ENCODE peak calls at places on chromosomes 7 and 10, in six cellular contexts. One of them, this sample, is unnamed.

GRCh38 chr7:134552105-134552504 is 3.2 kb downstream of the AKR1B15 start:
- DNase-seq in Caco-2: no peak
- DNase-seq in stimulated activated CD4-positive, alpha-beta T cell treated with anti-CD3 and anti-CD28 coated beads, Interleukin-2, amount 100 ng/mL, for 48 hours: no peak
- DNase-seq in neural progenitor cell: peak
- DNase-seq in NCI-H2171: no peak
- DNase-seq in NCI-H1092 treated with DMSO at 0.1 percent for 48 hours: peak
- DNase-seq in this sample: peak

GRCh38 chr7:12923971-12924370 is 236.5 kb downstream of the ARL4A start:
- DNase-seq in stimulated activated CD4-positive, alpha-beta T cell treated with anti-CD3 and anti-CD28 coated beads, Interleukin-2, amount 100 ng/mL, for 48 hours: no peak
- DNase-seq in NCI-H2171: no peak
- DNase-seq in NCI-H1092 treated with DMSO at 0.1 percent for 48 hours: no peak
- DNase-seq in Caco-2: no peak
- DNase-seq in neural progenitor cell: no peak
- DNase-seq in this sample: no peak

GRCh38 chr7:134995239-134996096 is 9.2 kb downstream of the AGBL3 start:
- DNase-seq in NCI-H2171: no peak
- DNase-seq in NCI-H1092 treated with DMSO at 0.1 percent for 48 hours: no peak
- DNase-seq in neural progenitor cell: no peak
- DNase-seq in Caco-2: no peak
- DNase-seq in stimulated activated CD4-positive, alpha-beta T cell treated with anti-CD3 and anti-CD28 coated beads, Interleukin-2, amount 100 ng/mL, for 48 hours: no peak
- DNase-seq in this sample: no peak

GRCh38 chr7:84507529-84507928 is 312.9 kb upstream of the SEMA3A start:
- DNase-seq in NCI-H2171: no peak
- DNase-seq in NCI-H1092 treated with DMSO at 0.1 percent for 48 hours: no peak
- DNase-seq in neural progenitor cell: no peak
- DNase-seq in Caco-2: no peak
- DNase-seq in stimulated activated CD4-positive, alpha-beta T cell treated with anti-CD3 and anti-CD28 coated beads, Interleukin-2, amount 100 ng/mL, for 48 hours: no peak
- DNase-seq in this sample: no peak

GRCh38 chr10:86958831-86959736 is 685 bp downstream of the SNCG start:
- DNase-seq in neural progenitor cell: no peak
- DNase-seq in NCI-H1092 treated with DMSO at 0.1 percent for 48 hours: no peak
- DNase-seq in stimulated activated CD4-positive, alpha-beta T cell treated with anti-CD3 and anti-CD28 coated beads, Interleukin-2, amount 100 ng/mL, for 48 hours: no peak
- DNase-seq in NCI-H2171: no peak
- DNase-seq in Caco-2: peak
- DNase-seq in this sample: peak

GRCh38 chr7:5278781-5279180 is 4.0 kb upstream of the SLC29A4 start:
- DNase-seq in Caco-2: no peak
- DNase-seq in neural progenitor cell: no peak
- DNase-seq in stimulated activated CD4-positive, alpha-beta T cell treated with anti-CD3 and anti-CD28 coated beads, Interleukin-2, amount 100 ng/mL, for 48 hours: no peak
- DNase-seq in NCI-H2171: no peak
- DNase-seq in NCI-H1092 treated with DMSO at 0.1 percent for 48 hours: no peak
- DNase-seq in this sample: no peak

GRCh38 chr7:142496545-142496991 is 238.7 kb upstream of the PRSS58 start:
- DNase-seq in NCI-H1092 treated with DMSO at 0.1 percent for 48 hours: no peak
- DNase-seq in NCI-H2171: peak
- DNase-seq in neural progenitor cell: peak
- DNase-seq in Caco-2: peak
- DNase-seq in stimulated activated CD4-positive, alpha-beta T cell treated with anti-CD3 and anti-CD28 coated beads, Interleukin-2, amount 100 ng/mL, for 48 hours: no peak
- DNase-seq in this sample: peak

GRCh38 chr7:89027781-89028180 is 232.2 kb upstream of the TEX47 start:
- DNase-seq in Caco-2: peak
- DNase-seq in NCI-H1092 treated with DMSO at 0.1 percent for 48 hours: no peak
- DNase-seq in stimulated activated CD4-positive, alpha-beta T cell treated with anti-CD3 and anti-CD28 coated beads, Interleukin-2, amount 100 ng/mL, for 48 hours: no peak
- DNase-seq in neural progenitor cell: no peak
- DNase-seq in NCI-H2171: no peak
- DNase-seq in this sample: no peak

GRCh38 chr10:46268076-46268881 is 18.5 kb upstream of the ANTXRL start:
- DNase-seq in NCI-H2171: no peak
- DNase-seq in stimulated activated CD4-positive, alpha-beta T cell treated with anti-CD3 and anti-CD28 coated beads, Interleukin-2, amount 100 ng/mL, for 48 hours: no peak
- DNase-seq in NCI-H1092 treated with DMSO at 0.1 percent for 48 hours: no peak
- DNase-seq in neural progenitor cell: no peak
- DNase-seq in Caco-2: no peak
- DNase-seq in this sample: no peak

GRCh38 chr10:79407811-79408795 is 37.3 kb downstream of the ZCCHC24 start:
- DNase-seq in NCI-H2171: no peak
- DNase-seq in stimulated activated CD4-positive, alpha-beta T cell treated with anti-CD3 and anti-CD28 coated beads, Interleukin-2, amount 100 ng/mL, for 48 hours: no peak
- DNase-seq in Caco-2: no peak
- DNase-seq in NCI-H1092 treated with DMSO at 0.1 percent for 48 hours: peak
- DNase-seq in neural progenitor cell: no peak
- DNase-seq in this sample: no peak

GRCh38 chr10:100881552-100882250 is 31.1 kb upstream of the SLF2 start:
- DNase-seq in NCI-H2171: no peak
- DNase-seq in Caco-2: no peak
- DNase-seq in stimulated activated CD4-positive, alpha-beta T cell treated with anti-CD3 and anti-CD28 coated beads, Interleukin-2, amount 100 ng/mL, for 48 hours: no peak
- DNase-seq in neural progenitor cell: no peak
- DNase-seq in NCI-H1092 treated with DMSO at 0.1 percent for 48 hours: no peak
- DNase-seq in this sample: no peak

GRCh38 chr10:4352566-4352961 is 473.4 kb upstream of the AKR1E2 start:
- DNase-seq in NCI-H2171: no peak
- DNase-seq in Caco-2: no peak
- DNase-seq in NCI-H1092 treated with DMSO at 0.1 percent for 48 hours: no peak
- DNase-seq in neural progenitor cell: no peak
- DNase-seq in stimulated activated CD4-positive, alpha-beta T cell treated with anti-CD3 and anti-CD28 coated beads, Interleukin-2, amount 100 ng/mL, for 48 hours: no peak
- DNase-seq in this sample: no peak

GRCh38 chr7:134562136-134562535 is 13.2 kb downstream of the AKR1B15 start:
- DNase-seq in NCI-H2171: no peak
- DNase-seq in neural progenitor cell: no peak
- DNase-seq in stimulated activated CD4-positive, alpha-beta T cell treated with anti-CD3 and anti-CD28 coated beads, Interleukin-2, amount 100 ng/mL, for 48 hours: no peak
- DNase-seq in NCI-H1092 treated with DMSO at 0.1 percent for 48 hours: no peak
- DNase-seq in Caco-2: no peak
- DNase-seq in this sample: no peak

GRCh38 chr10:47063858-47064257 is 152.6 kb downstream of the PTPN20 start:
- DNase-seq in NCI-H2171: no peak
- DNase-seq in neural progenitor cell: no peak
- DNase-seq in stimulated activated CD4-positive, alpha-beta T cell treated with anti-CD3 and anti-CD28 coated beads, Interleukin-2, amount 100 ng/mL, for 48 hours: no peak
- DNase-seq in Caco-2: no peak
- DNase-seq in NCI-H1092 treated with DMSO at 0.1 percent for 48 hours: no peak
- DNase-seq in this sample: no peak

GRCh38 chr10:124671486-124672075 is 72.6 kb downstream of the FAM53B start:
- DNase-seq in Caco-2: peak
- DNase-seq in NCI-H1092 treated with DMSO at 0.1 percent for 48 hours: no peak
- DNase-seq in stimulated activated CD4-positive, alpha-beta T cell treated with anti-CD3 and anti-CD28 coated beads, Interleukin-2, amount 100 ng/mL, for 48 hours: no peak
- DNase-seq in NCI-H2171: no peak
- DNase-seq in neural progenitor cell: peak
- DNase-seq in this sample: peak

GRCh38 chr10:12712284-12712983 is 289.1 kb downstream of the CCDC3 start:
- DNase-seq in Caco-2: no peak
- DNase-seq in stimulated activated CD4-positive, alpha-beta T cell treated with anti-CD3 and anti-CD28 coated beads, Interleukin-2, amount 100 ng/mL, for 48 hours: no peak
- DNase-seq in neural progenitor cell: no peak
- DNase-seq in NCI-H1092 treated with DMSO at 0.1 percent for 48 hours: no peak
- DNase-seq in NCI-H2171: no peak
- DNase-seq in this sample: peak

GRCh38 chr10:110311357-110311949 is 6.7 kb upstream of the SMNDC1 start:
- DNase-seq in Caco-2: peak
- DNase-seq in NCI-H2171: peak
- DNase-seq in NCI-H1092 treated with DMSO at 0.1 percent for 48 hours: peak
- DNase-seq in neural progenitor cell: peak
- DNase-seq in stimulated activated CD4-positive, alpha-beta T cell treated with anti-CD3 and anti-CD28 coated beads, Interleukin-2, amount 100 ng/mL, for 48 hours: no peak
- DNase-seq in this sample: peak

GRCh38 chr10:60735244-60735643 is 43.0 kb upstream of the CDK1 start:
- DNase-seq in NCI-H2171: no peak
- DNase-seq in stimulated activated CD4-positive, alpha-beta T cell treated with anti-CD3 and anti-CD28 coated beads, Interleukin-2, amount 100 ng/mL, for 48 hours: no peak
- DNase-seq in NCI-H1092 treated with DMSO at 0.1 percent for 48 hours: no peak
- DNase-seq in neural progenitor cell: no peak
- DNase-seq in Caco-2: no peak
- DNase-seq in this sample: no peak

GRCh38 chr10:29783211-29783947 is 148.6 kb upstream of the SVIL start:
- DNase-seq in NCI-H1092 treated with DMSO at 0.1 percent for 48 hours: no peak
- DNase-seq in stimulated activated CD4-positive, alpha-beta T cell treated with anti-CD3 and anti-CD28 coated beads, Interleukin-2, amount 100 ng/mL, for 48 hours: no peak
- DNase-seq in NCI-H2171: no peak
- DNase-seq in Caco-2: no peak
- DNase-seq in neural progenitor cell: no peak
- DNase-seq in this sample: no peak

GRCh38 chr7:77482015-77482414 is 55.1 kb upstream of the PTPN12 start:
- DNase-seq in Caco-2: peak
- DNase-seq in NCI-H1092 treated with DMSO at 0.1 percent for 48 hours: no peak
- DNase-seq in stimulated activated CD4-positive, alpha-beta T cell treated with anti-CD3 and anti-CD28 coated beads, Interleukin-2, amount 100 ng/mL, for 48 hours: no peak
- DNase-seq in NCI-H2171: no peak
- DNase-seq in neural progenitor cell: no peak
- DNase-seq in this sample: no peak

GRCh38 chr7:40746841-40747556 is 612.2 kb downstream of the SUGCT start:
- DNase-seq in Caco-2: no peak
- DNase-seq in NCI-H1092 treated with DMSO at 0.1 percent for 48 hours: no peak
- DNase-seq in stimulated activated CD4-positive, alpha-beta T cell treated with anti-CD3 and anti-CD28 coated beads, Interleukin-2, amount 100 ng/mL, for 48 hours: no peak
- DNase-seq in neural progenitor cell: no peak
- DNase-seq in NCI-H2171: no peak
- DNase-seq in this sample: no peak

GRCh38 chr10:94963901-94964300 is 25.4 kb downstream of the CYP2C9 start:
- DNase-seq in NCI-H2171: no peak
- DNase-seq in Caco-2: peak
- DNase-seq in NCI-H1092 treated with DMSO at 0.1 percent for 48 hours: peak
- DNase-seq in neural progenitor cell: peak
- DNase-seq in stimulated activated CD4-positive, alpha-beta T cell treated with anti-CD3 and anti-CD28 coated beads, Interleukin-2, amount 100 ng/mL, for 48 hours: no peak
- DNase-seq in this sample: peak

GRCh38 chr7:143375298-143376034 is 5.7 kb upstream of the ZYX start:
- DNase-seq in NCI-H2171: no peak
- DNase-seq in Caco-2: no peak
- DNase-seq in stimulated activated CD4-positive, alpha-beta T cell treated with anti-CD3 and anti-CD28 coated beads, Interleukin-2, amount 100 ng/mL, for 48 hours: peak
- DNase-seq in neural progenitor cell: no peak
- DNase-seq in NCI-H1092 treated with DMSO at 0.1 percent for 48 hours: no peak
- DNase-seq in this sample: no peak

GRCh38 chr10:26981232-26981631 is 119.1 kb downstream of the ANKRD26 start:
- DNase-seq in NCI-H2171: no peak
- DNase-seq in neural progenitor cell: no peak
- DNase-seq in NCI-H1092 treated with DMSO at 0.1 percent for 48 hours: no peak
- DNase-seq in stimulated activated CD4-positive, alpha-beta T cell treated with anti-CD3 and anti-CD28 coated beads, Interleukin-2, amount 100 ng/mL, for 48 hours: no peak
- DNase-seq in Caco-2: no peak
- DNase-seq in this sample: no peak

GRCh38 chr10:821322-821721 is 110.2 kb downstream of the LARP4B start:
- DNase-seq in NCI-H1092 treated with DMSO at 0.1 percent for 48 hours: no peak
- DNase-seq in stimulated activated CD4-positive, alpha-beta T cell treated with anti-CD3 and anti-CD28 coated beads, Interleukin-2, amount 100 ng/mL, for 48 hours: no peak
- DNase-seq in neural progenitor cell: no peak
- DNase-seq in Caco-2: no peak
- DNase-seq in NCI-H2171: no peak
- DNase-seq in this sample: no peak

GRCh38 chr10:33279276-33279675 is 55.2 kb downstream of the NRP1 start:
- DNase-seq in neural progenitor cell: no peak
- DNase-seq in NCI-H2171: no peak
- DNase-seq in stimulated activated CD4-positive, alpha-beta T cell treated with anti-CD3 and anti-CD28 coated beads, Interleukin-2, amount 100 ng/mL, for 48 hours: no peak
- DNase-seq in NCI-H1092 treated with DMSO at 0.1 percent for 48 hours: no peak
- DNase-seq in Caco-2: no peak
- DNase-seq in this sample: no peak

GRCh38 chr7:1432411-1433082 is 26.7 kb downstream of the MICALL2 start:
- DNase-seq in neural progenitor cell: peak
- DNase-seq in NCI-H2171: peak
- DNase-seq in stimulated activated CD4-positive, alpha-beta T cell treated with anti-CD3 and anti-CD28 coated beads, Interleukin-2, amount 100 ng/mL, for 48 hours: peak
- DNase-seq in Caco-2: peak
- DNase-seq in NCI-H1092 treated with DMSO at 0.1 percent for 48 hours: peak
- DNase-seq in this sample: peak

GRCh38 chr10:61779950-61780659 is 117.4 kb downstream of the CABCOCO1 start:
- DNase-seq in stimulated activated CD4-positive, alpha-beta T cell treated with anti-CD3 and anti-CD28 coated beads, Interleukin-2, amount 100 ng/mL, for 48 hours: no peak
- DNase-seq in neural progenitor cell: no peak
- DNase-seq in NCI-H1092 treated with DMSO at 0.1 percent for 48 hours: no peak
- DNase-seq in NCI-H2171: no peak
- DNase-seq in Caco-2: peak
- DNase-seq in this sample: no peak

GRCh38 chr10:128322106-128322505 is 195.9 kb upstream of the MKI67 start:
- DNase-seq in NCI-H1092 treated with DMSO at 0.1 percent for 48 hours: no peak
- DNase-seq in stimulated activated CD4-positive, alpha-beta T cell treated with anti-CD3 and anti-CD28 coated beads, Interleukin-2, amount 100 ng/mL, for 48 hours: no peak
- DNase-seq in NCI-H2171: no peak
- DNase-seq in Caco-2: no peak
- DNase-seq in neural progenitor cell: no peak
- DNase-seq in this sample: no peak

GRCh38 chr10:103858360-103858759 is 3.0 kb upstream of the SH3PXD2A start:
- DNase-seq in neural progenitor cell: no peak
- DNase-seq in Caco-2: no peak
- DNase-seq in stimulated activated CD4-positive, alpha-beta T cell treated with anti-CD3 and anti-CD28 coated beads, Interleukin-2, amount 100 ng/mL, for 48 hours: no peak
- DNase-seq in NCI-H2171: no peak
- DNase-seq in NCI-H1092 treated with DMSO at 0.1 percent for 48 hours: no peak
- DNase-seq in this sample: no peak

GRCh38 chr10:6176691-6177231 is 26.0 kb upstream of the PFKFB3 start:
- DNase-seq in neural progenitor cell: no peak
- DNase-seq in NCI-H1092 treated with DMSO at 0.1 percent for 48 hours: no peak
- DNase-seq in NCI-H2171: no peak
- DNase-seq in stimulated activated CD4-positive, alpha-beta T cell treated with anti-CD3 and anti-CD28 coated beads, Interleukin-2, amount 100 ng/mL, for 48 hours: no peak
- DNase-seq in Caco-2: no peak
- DNase-seq in this sample: no peak

GRCh38 chr7:105664816-105665525 is 83.7 kb upstream of the EFCAB10 start:
- DNase-seq in NCI-H1092 treated with DMSO at 0.1 percent for 48 hours: peak
- DNase-seq in neural progenitor cell: peak
- DNase-seq in Caco-2: no peak
- DNase-seq in stimulated activated CD4-positive, alpha-beta T cell treated with anti-CD3 and anti-CD28 coated beads, Interleukin-2, amount 100 ng/mL, for 48 hours: no peak
- DNase-seq in NCI-H2171: peak
- DNase-seq in this sample: peak

GRCh38 chr10:47296941-47297340 is 3.1 kb upstream of the GDF10 start:
- DNase-seq in Caco-2: no peak
- DNase-seq in NCI-H1092 treated with DMSO at 0.1 percent for 48 hours: no peak
- DNase-seq in NCI-H2171: no peak
- DNase-seq in stimulated activated CD4-positive, alpha-beta T cell treated with anti-CD3 and anti-CD28 coated beads, Interleukin-2, amount 100 ng/mL, for 48 hours: no peak
- DNase-seq in neural progenitor cell: no peak
- DNase-seq in this sample: no peak

GRCh38 chr10:111335826-111336225 is 259.0 kb downstream of the ADRA2A start:
- DNase-seq in NCI-H1092 treated with DMSO at 0.1 percent for 48 hours: no peak
- DNase-seq in Caco-2: no peak
- DNase-seq in neural progenitor cell: no peak
- DNase-seq in stimulated activated CD4-positive, alpha-beta T cell treated with anti-CD3 and anti-CD28 coated beads, Interleukin-2, amount 100 ng/mL, for 48 hours: no peak
- DNase-seq in NCI-H2171: no peak
- DNase-seq in this sample: no peak

GRCh38 chr7:1859266-1860035 is 189.4 kb downstream of the ELFN1 start:
- DNase-seq in NCI-H2171: no peak
- DNase-seq in stimulated activated CD4-positive, alpha-beta T cell treated with anti-CD3 and anti-CD28 coated beads, Interleukin-2, amount 100 ng/mL, for 48 hours: no peak
- DNase-seq in neural progenitor cell: no peak
- DNase-seq in Caco-2: no peak
- DNase-seq in NCI-H1092 treated with DMSO at 0.1 percent for 48 hours: no peak
- DNase-seq in this sample: no peak

GRCh38 chr10:32982293-32982709 is 24.3 kb upstream of the ITGB1 start:
- DNase-seq in Caco-2: no peak
- DNase-seq in NCI-H2171: no peak
- DNase-seq in neural progenitor cell: no peak
- DNase-seq in stimulated activated CD4-positive, alpha-beta T cell treated with anti-CD3 and anti-CD28 coated beads, Interleukin-2, amount 100 ng/mL, for 48 hours: no peak
- DNase-seq in NCI-H1092 treated with DMSO at 0.1 percent for 48 hours: no peak
- DNase-seq in this sample: no peak

GRCh38 chr7:137032436-137032835 is 164.0 kb downstream of the CHRM2 start:
- DNase-seq in NCI-H1092 treated with DMSO at 0.1 percent for 48 hours: no peak
- DNase-seq in NCI-H2171: no peak
- DNase-seq in neural progenitor cell: no peak
- DNase-seq in Caco-2: no peak
- DNase-seq in stimulated activated CD4-positive, alpha-beta T cell treated with anti-CD3 and anti-CD28 coated beads, Interleukin-2, amount 100 ng/mL, for 48 hours: no peak
- DNase-seq in this sample: no peak

GRCh38 chr10:70132098-70133029 is at the start of gene AIFM2:
- DNase-seq in NCI-H1092 treated with DMSO at 0.1 percent for 48 hours: peak
- DNase-seq in NCI-H2171: no peak
- DNase-seq in stimulated activated CD4-positive, alpha-beta T cell treated with anti-CD3 and anti-CD28 coated beads, Interleukin-2, amount 100 ng/mL, for 48 hours: peak
- DNase-seq in Caco-2: peak
- DNase-seq in neural progenitor cell: peak
- DNase-seq in this sample: peak

GRCh38 chr10:125802739-125803138 is 20.3 kb downstream of the UROS start:
- DNase-seq in NCI-H1092 treated with DMSO at 0.1 percent for 48 hours: no peak
- DNase-seq in stimulated activated CD4-positive, alpha-beta T cell treated with anti-CD3 and anti-CD28 coated beads, Interleukin-2, amount 100 ng/mL, for 48 hours: no peak
- DNase-seq in NCI-H2171: no peak
- DNase-seq in neural progenitor cell: no peak
- DNase-seq in Caco-2: no peak
- DNase-seq in this sample: no peak

This sample was measured in NCI-H82.